ENCODE peak calls at places on chromosome 17, in four cellular contexts. C, S, R and L are unnamed samples.
A peak's percentile ranks its signal among the peaks of the same experiment; 100 is the strongest.

GRCh38 chr17:14922421-14922820 is 342.7 kb downstream of the PMP22 start:
- DNase-seq in C (no peak), S (peak; percentile 72), R (no peak), L (peak; percentile 45)

GRCh38 chr17:46925185-46925858 is 2.4 kb downstream of the GOSR2 start:
- DNase-seq in C (no peak), S (no peak), R (no peak), L (no peak)

GRCh38 chr17:1174490-1174889 is 5.3 kb downstream of the ABR start:
- DNase-seq in C (no peak), S (no peak), R (no peak), L (no peak)

GRCh38 chr17:7922499-7923289 is 6.6 kb upstream of the RNF227 start:
- DNase-seq in C (peak; percentile 81), S (peak; percentile 89), R (peak; percentile 56), L (peak; percentile 78)

GRCh38 chr17:76252040-76252954 is 12.0 kb upstream of the RNF157 start:
- DNase-seq in C (peak; percentile 20), S (no peak), R (peak; percentile 56), L (peak; percentile 90)

GRCh38 chr17:63476857-63477470 is at the start of gene ACE:
- DNase-seq in C (peak; percentile 41), S (peak; percentile 65), R (no peak), L (no peak)

GRCh38 chr17:50214986-50215730 is 13.7 kb upstream of the COL1A1 start:
- DNase-seq in C (no peak), S (no peak), R (no peak), L (peak; percentile 58)

GRCh38 chr17:80698297-80698696 is 153.7 kb downstream of the RPTOR start:
- DNase-seq in C (no peak), S (no peak), R (no peak), L (no peak)

GRCh38 chr17:49365667-49366066 is 3.6 kb upstream of the ZNF652 start:
- DNase-seq in C (peak; percentile 11), S (peak; percentile 19), R (no peak), L (peak; percentile 33)

GRCh38 chr17:68089881-68090280 is 54.3 kb downstream of the KPNA2 start:
- DNase-seq in C (no peak), S (peak; percentile 38), R (no peak), L (no peak)

GRCh38 chr17:50505731-50506130 is 2.5 kb upstream of the MYCBPAP start:
- DNase-seq in C (no peak), S (no peak), R (no peak), L (no peak)

GRCh38 chr17:81888105-81888987 is 3.0 kb downstream of the ALYREF start:
- DNase-seq in C (no peak), S (no peak), R (no peak), L (no peak)

GRCh38 chr17:72997559-72997958 is 94.9 kb downstream of the SLC39A11 start:
- DNase-seq in C (no peak), S (no peak), R (no peak), L (no peak)

GRCh38 chr17:17391575-17392370 is 85.0 kb upstream of the MED9 start:
- DNase-seq in C (peak; percentile 59), S (no peak), R (no peak), L (no peak)

GRCh38 chr17:8436169-8436932 is 667 bp downstream of the NDEL1 start:
- DNase-seq in C (peak; percentile 56), S (peak; percentile 66), R (peak; percentile 67), L (peak; percentile 71)

GRCh38 chr17:410674-411401 is 58.2 kb upstream of the RPH3AL start:
- DNase-seq in C (peak; percentile 41), S (peak; percentile 19), R (no peak), L (peak; percentile 36)

GRCh38 chr17:45902892-45903346 is 8.6 kb downstream of the MAPT start:
- DNase-seq in C (no peak), S (peak; percentile 74), R (no peak), L (no peak)

GRCh38 chr17:37481001-37481665 is 8.6 kb upstream of the DUSP14 start:
- DNase-seq in C (no peak), S (no peak), R (no peak), L (peak; percentile 20)

GRCh38 chr17:79532107-79532790 is 78.6 kb downstream of the RBFOX3 start:
- DNase-seq in C (no peak), S (no peak), R (no peak), L (no peak)

GRCh38 chr17:42408076-42408475 is 15.0 kb downstream of the CAVIN1 start:
- DNase-seq in C (no peak), S (no peak), R (no peak), L (no peak)